ENCODE peak calls at places on chromosomes 7 and 10, in six cellular contexts. Q is HepG2, Y is IMR-90, E is K562, X is H1, D is GM12878. P is an unnamed sample.

GRCh38 chr10:92989250-92989649 is 71.3 kb upstream of the CYP26C1 start:
- DNase-seq in Q (no peak), Y (no peak), E (no peak), X (no peak), D (no peak), P (no peak)

GRCh38 chr7:41224063-41224763 is 478.7 kb downstream of the INHBA start:
- DNase-seq in Q (no peak), Y (peak), E (no peak), X (no peak), D (no peak), P (no peak)

GRCh38 chr7:147406521-147407115 is 1183.9 kb upstream of the C7orf33 start:
- DNase-seq in Q (no peak), Y (peak), E (no peak), X (no peak), D (no peak), P (no peak)

GRCh38 chr10:28559661-28560060 is 26.7 kb downstream of the WAC start:
- DNase-seq in Q (no peak), Y (no peak), E (no peak), X (no peak), D (no peak), P (no peak)

GRCh38 chr10:12512292-12513002 is 163.1 kb downstream of the CAMK1D start:
- DNase-seq in Q (no peak), Y (no peak), E (no peak), X (no peak), D (no peak), P (no peak)

GRCh38 chr7:105205592-105206211 is 183.0 kb downstream of the SRPK2 start:
- DNase-seq in Q (no peak), Y (no peak), E (no peak), X (no peak), D (no peak), P (no peak)

GRCh38 chr10:61821153-61821552 is 80.3 kb upstream of the ARID5B start:
- DNase-seq in Q (no peak), Y (no peak), E (no peak), X (no peak), D (no peak), P (peak)

GRCh38 chr10:98172073-98172472 is 37.6 kb downstream of the R3HCC1L start:
- DNase-seq in Q (no peak), Y (no peak), E (no peak), X (no peak), D (no peak), P (no peak)

GRCh38 chr10:52326382-52326781 is 12.3 kb downstream of the DKK1 start:
- DNase-seq in Q (no peak), Y (no peak), E (no peak), X (no peak), D (no peak), P (no peak)

GRCh38 chr10:62384447-62385081 is 10.4 kb downstream of the ZNF365 start:
- DNase-seq in Q (no peak), Y (no peak), E (no peak), X (no peak), D (no peak), P (no peak)

GRCh38 chr7:137169282-137169698 is 174.2 kb downstream of the PTN start:
- DNase-seq in Q (peak), Y (peak), E (no peak), X (peak), D (no peak), P (peak)

GRCh38 chr10:94137747-94138146 is 144.0 kb downstream of the PLCE1 start:
- DNase-seq in Q (no peak), Y (peak), E (no peak), X (no peak), D (no peak), P (no peak)

DNA sequence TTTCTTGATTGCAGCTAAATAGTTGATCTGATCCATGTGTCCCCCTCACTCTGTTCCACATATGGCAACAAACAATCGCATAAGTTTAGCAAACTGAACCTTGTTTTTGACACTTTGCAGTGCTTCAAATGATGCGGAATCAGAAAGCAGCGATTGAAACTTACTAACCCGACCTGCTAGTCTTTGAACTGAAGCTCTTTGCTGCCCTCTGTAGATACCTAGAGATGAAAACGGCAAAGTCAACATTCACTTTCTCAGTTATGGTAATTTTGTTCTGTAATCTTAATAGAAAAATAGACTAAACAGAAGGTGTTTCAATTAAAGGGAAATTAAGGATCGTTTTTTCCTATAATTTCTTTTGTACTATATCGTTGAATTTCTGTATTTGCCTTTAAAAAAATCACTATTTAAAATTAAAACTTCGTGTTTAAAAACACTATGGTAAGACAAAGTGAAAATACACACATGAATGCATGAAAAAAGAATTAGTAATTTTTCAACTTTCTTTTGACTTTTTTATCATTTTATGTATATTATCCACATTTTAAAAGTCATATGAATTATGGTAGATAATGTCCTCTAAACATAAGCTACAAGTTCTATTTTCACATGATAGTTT is 276.5 kb downstream of the MAGI2 start:
- DNase-seq in Q (peak), Y (peak), E (no peak), X (no peak), D (no peak), P (peak)
- TF ChIP-seq CTCF in Q (peak), Y (peak), E (peak), X (no peak), D (peak), P (peak)

GRCh38 chr7:42494199-42494710 is 257.2 kb upstream of the GLI3 start:
- DNase-seq in Q (no peak), Y (no peak), E (no peak), X (no peak), D (no peak), P (no peak)
- TF ChIP-seq USF2 in Q (no peak), Y (no peak), E (no peak), X (no peak), D (no peak), P (no peak)

DNA sequence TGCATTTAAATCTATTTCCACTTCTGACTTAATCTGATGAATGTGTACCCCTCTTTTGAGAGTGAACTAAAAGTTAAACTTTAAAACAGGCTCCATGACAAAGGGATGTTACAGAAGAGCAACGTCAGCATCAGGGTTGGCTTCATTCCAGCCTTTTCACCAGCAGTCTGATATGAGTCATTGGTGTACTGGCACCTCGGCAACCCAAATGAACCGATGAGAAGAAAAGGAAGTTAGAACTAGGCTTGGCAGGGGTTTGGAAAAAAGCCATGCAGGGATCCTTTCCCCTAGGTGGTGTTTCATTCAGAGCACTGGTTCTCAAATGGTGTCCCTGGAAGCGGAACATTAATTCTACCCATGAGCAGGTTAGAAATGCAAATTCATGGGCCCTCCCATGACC is 53.6 kb downstream of the SEC61G start:
- DNase-seq in Q (no peak), Y (peak), E (no peak), X (no peak), D (peak), P (peak)
- TF ChIP-seq CEBPB in Q (no peak), Y (no peak), E (no peak), X (no peak), D (no peak), P (no peak)

DNA sequence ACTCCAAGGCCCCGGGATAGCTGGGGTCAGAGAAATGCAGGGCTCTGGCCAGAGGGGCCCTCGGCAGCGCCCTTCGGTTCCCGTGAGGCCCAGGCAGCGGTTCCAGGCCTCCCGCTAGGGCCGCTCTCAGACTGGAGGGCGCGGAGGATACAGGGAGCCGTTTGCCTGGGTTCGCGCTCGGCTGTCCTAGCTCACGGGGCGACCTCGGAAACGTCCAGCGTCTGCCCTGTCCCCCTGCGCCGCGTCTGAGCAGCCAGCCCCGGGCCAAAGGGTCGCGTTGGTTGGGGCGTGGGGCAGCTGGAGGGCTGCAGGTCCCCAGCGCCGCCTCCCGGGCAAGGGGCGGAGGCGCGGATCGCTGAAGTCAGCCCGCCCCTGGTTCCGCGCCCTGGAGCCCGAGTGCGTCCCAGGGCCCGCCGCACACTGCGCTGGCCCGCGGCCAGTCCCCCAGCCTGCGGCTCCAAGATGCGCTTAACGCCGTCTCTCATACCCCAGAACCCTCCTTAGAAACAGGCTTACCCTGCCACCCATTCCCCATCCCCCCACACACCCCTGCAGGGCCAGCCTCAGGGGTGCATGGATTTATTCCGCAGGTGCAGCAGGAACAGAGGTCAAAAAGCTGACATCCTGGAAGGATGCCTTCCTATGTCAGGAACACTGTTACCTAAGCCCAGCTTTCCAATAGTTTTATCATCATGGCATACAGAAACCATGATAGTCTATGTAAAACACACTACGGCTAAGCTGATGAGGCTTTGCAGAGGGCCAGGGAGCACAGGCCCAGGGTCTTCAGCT is 22.1 kb upstream of the OPN4 start:
- DNase-seq in Q (no peak), Y (no peak), E (no peak), X (peak), D (no peak), P (no peak)
- TF ChIP-seq CTCF in Q (no peak), Y (no peak), E (peak), X (peak), D (no peak), P (no peak)

GRCh38 chr10:24650669-24651391 is 72.9 kb downstream of the ARHGAP21 start:
- DNase-seq in Q (no peak), Y (no peak), E (no peak), X (no peak), D (no peak), P (no peak)
- TF ChIP-seq USF2 in Q (no peak), Y (no peak), E (no peak), X (no peak), D (no peak), P (no peak)